ENCODE peak calls at places on chromosomes 11 and 22, in five cellular contexts. F, K, X, G and B are unnamed samples.

GRCh38 chr11:18754308-18754707 is 28.3 kb upstream of the IGSF22 start:
- DNase-seq in F (no peak), K (peak), X (no peak), G (no peak), B (peak)

GRCh38 chr11:42249401-42249800 is 789.9 kb upstream of the LRRC4C start:
- DNase-seq in F (no peak), K (no peak), X (no peak), G (no peak), B (no peak)

GRCh38 chr22:30251661-30252226 is 5.2 kb upstream of the LIF start:
- DNase-seq in F (no peak), K (peak), X (no peak), G (no peak), B (peak)

GRCh38 chr22:41757507-41757906 is 43.0 kb upstream of the CCDC134 start:
- DNase-seq in F (no peak), K (no peak), X (no peak), G (no peak), B (no peak)

GRCh38 chr22:44330727-44331660 is 18.2 kb upstream of the SHISAL1 start:
- DNase-seq in F (peak), K (no peak), X (no peak), G (no peak), B (no peak)

GRCh38 chr11:48900131-48900800 is 83.4 kb downstream of the TRIM51G start:
- DNase-seq in F (peak), K (no peak), X (no peak), G (no peak), B (no peak)

GRCh38 chr11:44760917-44761545 is 34.3 kb downstream of the TSPAN18 start:
- DNase-seq in F (peak), K (peak), X (peak), G (peak), B (peak)

GRCh38 chr11:35304393-35304790 is 115.0 kb downstream of the SLC1A2 start:
- DNase-seq in F (no peak), K (peak), X (no peak), G (peak), B (peak)

GRCh38 chr22:29039148-29039547 is 22.5 kb downstream of the C22orf31 start:
- DNase-seq in F (no peak), K (no peak), X (no peak), G (no peak), B (no peak)

GRCh38 chr11:104968856-104969776 is 742 bp upstream of the CASP4 start:
- DNase-seq in F (peak), K (peak), X (no peak), G (peak), B (peak)

GRCh38 chr22:43110927-43111623 is 525 bp downstream of the BIK start:
- DNase-seq in F (no peak), K (no peak), X (no peak), G (no peak), B (no peak)

GRCh38 chr22:40377931-40378330 is 7.5 kb downstream of the SGSM3 start:
- DNase-seq in F (no peak), K (no peak), X (no peak), G (no peak), B (no peak)

GRCh38 chr11:20821046-20821445 is 151.7 kb downstream of the NELL1 start:
- DNase-seq in F (no peak), K (no peak), X (no peak), G (no peak), B (no peak)

GRCh38 chr22:38700271-38700788 is 413 bp downstream of the JOSD1 start:
- DNase-seq in F (no peak), K (no peak), X (no peak), G (peak), B (peak)

GRCh38 chr11:12294613-12295012 is 82.8 kb upstream of the PARVA start:
- DNase-seq in F (no peak), K (no peak), X (no peak), G (no peak), B (no peak)

GRCh38 chr22:36467042-36467810 is 14.2 kb downstream of the TXN2 start:
- DNase-seq in F (no peak), K (peak), X (no peak), G (no peak), B (peak)

GRCh38 chr22:27409299-27409698 is 392.3 kb downstream of the MN1 start:
- DNase-seq in F (no peak), K (no peak), X (no peak), G (no peak), B (no peak)

GRCh38 chr11:33701831-33702230 is 1.2 kb upstream of the C11orf91 start:
- DNase-seq in F (no peak), K (peak), X (no peak), G (no peak), B (peak)

GRCh38 chr11:31340903-31341572 is 28.5 kb downstream of the DCDC1 start:
- DNase-seq in F (peak), K (peak), X (no peak), G (peak), B (peak)

GRCh38 chr11:133503776-133504175 is 28.5 kb downstream of the OPCML start:
- DNase-seq in F (peak), K (no peak), X (no peak), G (no peak), B (no peak)

GRCh38 chr22:36546092-36546804 is 17.3 kb upstream of the EIF3D start:
- DNase-seq in F (peak), K (peak), X (peak), G (peak), B (peak)

GRCh38 chr11:57751676-57752253 is at the start of gene BTBD18:
- DNase-seq in F (peak), K (peak), X (no peak), G (peak), B (peak)

GRCh38 chr11:62980133-62980760 is 4.5 kb downstream of the SLC22A6 start:
- DNase-seq in F (no peak), K (peak), X (peak), G (peak), B (peak)

DNA sequence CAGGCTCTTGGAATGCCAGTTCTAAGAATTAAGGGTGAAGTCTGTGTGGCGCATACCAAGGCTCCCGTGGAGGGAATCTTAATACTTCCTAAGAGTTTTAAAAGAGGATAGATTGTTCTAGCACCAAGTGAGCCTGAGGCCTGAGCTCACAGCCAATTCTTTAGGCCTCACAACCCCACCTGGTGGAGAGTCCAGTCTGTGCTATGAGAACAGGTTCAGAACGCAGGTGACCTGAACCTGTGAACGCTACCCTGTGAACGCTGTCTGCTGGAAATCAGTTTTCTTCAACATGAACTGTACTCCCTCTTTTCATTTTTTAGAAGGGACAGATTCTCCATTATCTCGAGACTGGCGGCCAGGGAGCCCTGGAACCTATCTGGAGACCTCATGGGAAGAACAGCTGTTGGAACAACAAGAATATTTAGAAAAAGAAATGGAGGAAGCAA is 43.2 kb upstream of the DLAT start:
- DNase-seq in F (peak), K (peak), X (peak), G (peak), B (peak)
- H4K8ac ChIP-seq in F (no peak), K (no peak), X (no peak), G (no peak), B (no peak)

GRCh38 chr11:109303342-109303741 is 118.6 kb upstream of the C11orf87 start:
- DNase-seq in F (no peak), K (no peak), X (no peak), G (no peak), B (no peak)
- H4K8ac ChIP-seq in F (no peak), K (no peak), X (no peak), G (no peak), B (peak)

DNA sequence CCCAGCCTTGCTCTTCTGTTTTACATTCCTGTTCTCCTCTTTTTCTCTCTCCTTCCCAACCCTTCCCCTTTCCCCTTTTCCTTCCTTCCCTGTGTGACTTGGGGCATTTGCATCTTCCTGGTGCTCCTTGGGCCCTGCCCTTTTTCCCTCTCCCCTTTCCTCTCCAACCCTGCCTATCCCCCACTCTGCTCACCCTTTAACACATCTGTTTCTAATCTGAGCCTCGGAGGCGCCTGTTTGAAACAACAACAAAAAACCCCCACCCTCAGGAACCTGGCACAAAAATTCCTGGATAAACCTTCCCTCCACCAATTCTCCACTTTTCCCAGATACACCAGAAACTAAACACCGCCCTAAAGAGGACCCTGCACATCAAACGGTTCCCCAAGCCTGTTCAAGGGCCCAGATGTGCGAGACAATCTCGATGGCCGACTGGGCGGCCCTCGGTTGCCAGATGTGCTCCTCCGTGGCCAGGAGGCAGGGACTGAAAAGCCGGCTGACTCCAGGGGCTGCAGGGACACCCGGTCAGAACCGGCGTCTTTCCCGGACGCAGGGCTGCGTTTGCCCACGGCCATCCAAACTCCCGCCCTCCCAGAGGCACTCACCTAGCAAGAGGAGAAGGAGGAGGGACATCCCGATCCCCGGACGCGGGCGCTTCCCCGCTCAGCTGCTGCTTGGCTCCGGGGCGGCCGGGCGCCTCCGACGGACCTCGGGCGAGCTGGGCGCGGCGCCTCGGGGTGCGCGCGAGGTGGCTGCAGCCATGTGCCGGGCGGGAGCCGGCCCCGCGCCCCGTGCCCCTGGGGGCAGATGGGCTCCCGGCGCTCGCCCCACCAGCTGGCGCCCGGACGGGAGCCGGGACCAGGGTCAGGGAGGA is 503 bp downstream of the CLMP start:
- DNase-seq in F (peak), K (peak), X (peak), G (peak), B (peak)
- H4K8ac ChIP-seq in F (no peak), K (peak), X (no peak), G (no peak), B (peak)

GRCh38 chr11:843086-843704 is 543 bp downstream of the TSPAN4 start:
- DNase-seq in F (no peak), K (no peak), X (no peak), G (no peak), B (peak)
- H4K8ac ChIP-seq in F (no peak), K (peak), X (no peak), G (no peak), B (peak)

GRCh38 chr11:100778386-100778785 is 91.3 kb downstream of the ARHGAP42 start:
- DNase-seq in F (no peak), K (no peak), X (no peak), G (no peak), B (no peak)

GRCh38 chr11:100776212-100776896 is 89.3 kb downstream of the ARHGAP42 start:
- DNase-seq in F (no peak), K (peak), X (no peak), G (no peak), B (peak)

GRCh38 chr11:100774859-100775258 is 87.8 kb downstream of the ARHGAP42 start:
- DNase-seq in F (no peak), K (no peak), X (no peak), G (no peak), B (no peak)

GRCh38 chr11:100777736-100778135 is 90.6 kb downstream of the ARHGAP42 start:
- DNase-seq in F (no peak), K (no peak), X (no peak), G (no peak), B (no peak)

DNA sequence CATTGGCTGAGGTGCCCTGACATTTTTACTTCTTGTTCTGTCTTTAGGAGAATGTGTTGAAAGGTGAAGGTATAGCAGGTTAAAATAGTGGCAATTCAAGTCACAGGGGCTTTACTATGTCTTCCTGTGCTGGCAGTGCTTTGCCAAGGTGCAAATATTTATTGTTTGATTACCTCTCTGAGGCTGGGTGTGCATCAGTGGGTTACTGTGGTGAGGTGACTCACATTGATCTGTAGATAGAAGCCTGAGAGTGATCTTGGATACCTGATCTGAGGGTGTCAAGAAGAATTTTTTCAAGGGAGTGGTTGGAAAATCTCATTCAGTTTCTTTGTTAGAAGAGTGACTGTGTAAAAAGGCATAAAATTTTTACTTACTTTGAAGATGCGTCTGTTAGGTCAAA is 90.0 kb downstream of the ARHGAP42 start:
- DNase-seq in F (no peak), K (no peak), X (no peak), G (peak), B (no peak)
- H4K8ac ChIP-seq in F (no peak), K (no peak), X (no peak), G (no peak), B (no peak)

DNA sequence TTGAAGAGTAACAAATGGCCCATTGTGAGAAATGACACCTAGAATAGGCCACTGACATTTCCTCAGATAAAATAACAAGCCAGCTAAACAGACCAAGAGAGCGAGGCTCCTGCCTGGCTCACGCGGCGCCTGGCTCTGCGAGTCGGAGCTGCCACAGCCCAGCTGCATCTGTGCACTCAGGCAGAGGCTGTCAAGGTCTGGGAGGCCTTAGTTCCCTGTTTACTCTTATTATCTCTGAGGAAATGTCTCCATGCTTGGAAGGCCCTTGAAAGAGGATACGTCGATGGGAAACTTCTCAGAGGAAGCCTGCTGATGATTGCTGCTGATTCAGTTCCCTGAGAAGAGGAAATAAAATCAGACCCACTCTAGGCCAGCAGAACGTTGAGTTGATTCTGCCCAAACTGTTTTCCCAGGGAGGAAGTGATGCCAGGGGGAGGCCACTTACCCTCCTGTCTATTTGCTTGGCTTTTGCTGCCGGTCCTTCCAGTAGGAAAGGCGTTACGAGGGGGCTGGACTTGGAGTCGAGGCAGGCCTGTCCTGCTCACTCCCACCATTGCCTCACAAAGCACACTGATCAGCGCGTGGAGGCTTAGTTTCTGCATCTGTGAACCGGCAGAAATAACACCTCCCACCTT is 208.8 kb downstream of the TBC1D22A start:
- DNase-seq in F (no peak), K (peak), X (no peak), G (peak), B (peak)
- H4K8ac ChIP-seq in F (no peak), K (no peak), X (no peak), G (no peak), B (peak)

GRCh38 chr11:694563-695331 is at the start of gene DEAF1:
- DNase-seq in F (peak), K (peak), X (peak), G (peak), B (peak)
- H4K8ac ChIP-seq in F (no peak), K (peak), X (no peak), G (no peak), B (peak)

GRCh38 chr11:1629326-1630185 is at the start of gene KRTAP5-5:
- DNase-seq in F (no peak), K (no peak), X (no peak), G (no peak), B (no peak)
- H4K8ac ChIP-seq in F (no peak), K (no peak), X (no peak), G (no peak), B (peak)

DNA sequence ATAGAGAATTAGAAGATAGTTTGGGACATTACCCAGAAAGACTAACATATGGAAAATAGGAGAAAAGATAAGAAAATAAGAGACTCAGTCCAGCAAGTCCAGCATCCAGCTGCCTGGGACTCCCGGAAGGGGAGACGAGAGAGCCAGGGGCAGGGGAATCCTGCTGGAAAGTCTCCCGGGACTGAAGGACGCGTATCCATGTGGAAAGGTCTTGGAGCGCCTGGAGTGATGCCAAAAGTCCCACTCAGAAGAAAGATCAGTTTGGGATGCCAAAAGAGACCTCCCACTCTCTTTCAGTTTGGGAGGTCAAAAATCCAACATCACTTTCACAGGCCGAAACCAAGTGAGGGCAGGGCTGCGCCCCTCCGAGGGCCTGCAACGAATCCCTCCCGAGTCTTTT is 30.7 kb downstream of the LRFN4 start:
- DNase-seq in F (no peak), K (no peak), X (no peak), G (no peak), B (no peak)
- H4K8ac ChIP-seq in F (no peak), K (no peak), X (no peak), G (no peak), B (no peak)